ENCODE peak calls at places on chromosomes 5 and 9, in eight cellular contexts. U is K562, D is body of pancreas, J is A549, F is IMR-90, M is HCT116, G is HepG2, R is heart left ventricle. W is an unnamed sample.

GRCh38 chr9:114604974-114605373 is 6.1 kb upstream of the TMEM268 start:
- ATAC-seq in F (no peak), U (no peak), G (no peak), R (no peak), M (no peak), J (no peak), D (no peak), W (no peak)

GRCh38 chr5:37553720-37554402 is 174.7 kb downstream of the WDR70 start:
- ATAC-seq in M (no peak), D (no peak), G (no peak), F (peak), J (no peak), U (no peak), R (peak), W (no peak)

GRCh38 chr5:140011297-140011802 is 31.7 kb downstream of the NRG2 start:
- ATAC-seq in D (peak), G (peak), J (peak), U (no peak), R (peak), M (no peak), F (no peak), W (no peak)

GRCh38 chr9:4891674-4892073 is 93.4 kb upstream of the JAK2 start:
- ATAC-seq in D (no peak), U (no peak), J (no peak), G (no peak), R (no peak), M (no peak), F (no peak), W (no peak)

GRCh38 chr9:5425006-5425628 is 12.6 kb downstream of the PLGRKT start:
- ATAC-seq in F (no peak), J (peak), G (peak), D (no peak), U (peak), M (peak), R (no peak), W (no peak)

GRCh38 chr9:26727471-26727870 is 165.1 kb downstream of the CAAP1 start:
- ATAC-seq in F (no peak), G (no peak), M (no peak), J (no peak), U (no peak), D (no peak), R (no peak), W (no peak)

GRCh38 chr9:4501147-4501507 is 10.9 kb downstream of the SLC1A1 start:
- ATAC-seq in R (no peak), G (no peak), U (no peak), F (no peak), D (no peak), J (no peak), M (no peak), W (no peak)

GRCh38 chr5:57855831-57856230 is 373.2 kb upstream of the ACTBL2 start:
- ATAC-seq in D (no peak), U (no peak), R (no peak), M (no peak), J (no peak), F (no peak), G (no peak), W (no peak)

GRCh38 chr9:88339322-88339721 is 48.9 kb upstream of the SPIN1 start:
- ATAC-seq in D (no peak), F (no peak), U (no peak), M (no peak), G (no peak), R (no peak), J (no peak), W (no peak)

GRCh38 chr5:119928974-119929373 is 299.6 kb downstream of the FAM170A start:
- ATAC-seq in F (no peak), U (no peak), D (no peak), G (no peak), M (no peak), R (no peak), J (no peak), W (no peak)

GRCh38 chr5:78638423-78638822 is 10.1 kb downstream of the LHFPL2 start:
- ATAC-seq in G (peak), D (peak), R (peak), J (peak), M (peak), U (no peak), F (peak), W (peak)
- H3K27ac ChIP-seq in G (peak), D (peak), R (peak), J (peak), M (no peak), U (no peak), F (peak), W (peak)

GRCh38 chr5:149485655-149486615 is 65.3 kb downstream of the CSNK1A1 start:
- ATAC-seq in J (peak), U (peak), D (peak), M (peak), G (peak), R (peak), F (peak), W (peak)
- TF ChIP-seq POLR2A in J (no peak), U (no peak), D (no peak), M (no peak), G (no peak), R (no peak), F (peak), W (no peak)

GRCh38 chr5:146340260-146341081 is 1.8 kb downstream of the POU4F3 start:
- ATAC-seq in J (no peak), R (peak), D (peak), U (peak), F (peak), M (no peak), G (peak), W (no peak)
- H3K27ac ChIP-seq in J (no peak), R (no peak), D (no peak), U (no peak), F (no peak), M (no peak), G (no peak), W (no peak)

GRCh38 chr9:134692573-134692860 is 50.9 kb downstream of the COL5A1 start:
- ATAC-seq in U (no peak), J (no peak), R (no peak), M (no peak), F (no peak), D (no peak), G (no peak), W (no peak)
- TF ChIP-seq POLR2A in U (no peak), J (no peak), R (no peak), M (no peak), F (no peak), D (no peak), G (no peak), W (no peak)

GRCh38 chr9:70403618-70404025 is 10.8 kb downstream of the KLF9 start:
- ATAC-seq in G (peak), D (peak), U (no peak), F (no peak), R (peak), M (no peak), J (no peak), W (no peak)

GRCh38 chr9:70404261-70404660 is 10.2 kb downstream of the KLF9 start:
- ATAC-seq in J (no peak), G (no peak), F (no peak), R (no peak), U (no peak), D (no peak), M (no peak), W (no peak)

GRCh38 chr9:70403166-70403565 is 11.3 kb downstream of the KLF9 start:
- ATAC-seq in U (no peak), J (no peak), F (no peak), G (no peak), R (no peak), D (no peak), M (no peak), W (no peak)

GRCh38 chr9:70400107-70400892 is 14.2 kb downstream of the KLF9 start:
- ATAC-seq in U (no peak), J (no peak), R (peak), M (no peak), D (no peak), G (no peak), F (no peak), W (no peak)

GRCh38 chr9:70402213-70402612 is 12.2 kb downstream of the KLF9 start:
- ATAC-seq in G (no peak), F (no peak), M (no peak), R (no peak), D (no peak), U (no peak), J (no peak), W (no peak)
- H3K27ac ChIP-seq in G (no peak), F (no peak), M (no peak), R (peak), D (no peak), U (no peak), J (no peak), W (no peak)

GRCh38 chr5:6633469-6634326 is 458 bp downstream of the SRD5A1 start:
- ATAC-seq in J (peak), R (no peak), F (peak), M (peak), D (peak), G (peak), U (peak), W (peak)
- TF ChIP-seq POLR2A in J (peak), R (no peak), F (no peak), M (no peak), D (no peak), G (no peak), U (no peak), W (no peak)

GRCh38 chr5:65625743-65626142 is 916 bp downstream of the SHLD3 start:
- ATAC-seq in J (no peak), U (no peak), M (no peak), F (no peak), D (no peak), G (no peak), R (no peak), W (no peak)
- H3K27ac ChIP-seq in J (peak), U (peak), M (no peak), F (no peak), D (no peak), G (peak), R (no peak), W (peak)

W was measured in gastroesophageal sphincter.